ENCODE peak calls at places on chromosome 21, in four cellular contexts. One of them, this sample, is unnamed. For H3K4me1, the result is how much of the 10 kb centered on the place peaks cover.

GRCh38 chr21:43735236-43736091 is 16.5 kb downstream of the PDXK start:
- DNase-seq in IMR-90: no peak
- DNase-seq in lung: no peak
- DNase-seq in lower lobe of right lung: no peak
- DNase-seq in this sample: peak

GRCh38 chr21:16942703-16943102 is 570.1 kb upstream of the CXADR start:
- DNase-seq in IMR-90: peak
- DNase-seq in lung: no peak
- DNase-seq in lower lobe of right lung: no peak
- DNase-seq in this sample: no peak

GRCh38 chr21:43834146-43834905 is 30.7 kb upstream of the AGPAT3 start:
- DNase-seq in IMR-90: no peak
- DNase-seq in lung: no peak
- DNase-seq in lower lobe of right lung: no peak
- DNase-seq in this sample: no peak

GRCh38 chr21:17440955-17441354 is 71.9 kb upstream of the CXADR start:
- DNase-seq in IMR-90: no peak
- DNase-seq in lung: no peak
- DNase-seq in lower lobe of right lung: no peak
- DNase-seq in this sample: no peak

GRCh38 chr21:43803558-43804300 is 14.4 kb downstream of the RRP1 start:
- DNase-seq in IMR-90: no peak
- DNase-seq in lung: no peak
- DNase-seq in lower lobe of right lung: no peak
- DNase-seq in this sample: peak

GRCh38 chr21:37273911-37274690 is 7.0 kb upstream of the VPS26C start:
- DNase-seq in IMR-90: no peak
- DNase-seq in lung: no peak
- DNase-seq in lower lobe of right lung: no peak
- DNase-seq in this sample: no peak

GRCh38 chr21:43364851-43365424 is 62.0 kb downstream of the SIK1 start:
- DNase-seq in IMR-90: no peak
- DNase-seq in lung: no peak
- DNase-seq in lower lobe of right lung: no peak
- DNase-seq in this sample: peak

GRCh38 chr21:31397939-31398338 is 53.9 kb upstream of the TIAM1 start:
- DNase-seq in IMR-90: no peak
- DNase-seq in lung: no peak
- DNase-seq in lower lobe of right lung: no peak
- DNase-seq in this sample: no peak

GRCh38 chr21:37225440-37225839 is 41.7 kb downstream of the VPS26C start:
- DNase-seq in IMR-90: no peak
- DNase-seq in lung: no peak
- DNase-seq in lower lobe of right lung: no peak
- DNase-seq in this sample: peak

GRCh38 chr21:15850645-15851044 is 120.9 kb downstream of the USP25 start:
- DNase-seq in IMR-90: peak
- DNase-seq in lung: no peak
- DNase-seq in lower lobe of right lung: no peak
- DNase-seq in this sample: no peak

GRCh38 chr21:38770660-38771059 is 35.1 kb upstream of the ETS2 start:
- DNase-seq in IMR-90: no peak
- DNase-seq in lung: no peak
- DNase-seq in lower lobe of right lung: no peak
- DNase-seq in this sample: no peak

GRCh38 chr21:25790122-25790951 is 55.6 kb downstream of the GABPA start:
- DNase-seq in IMR-90: peak
- DNase-seq in lung: no peak
- DNase-seq in lower lobe of right lung: no peak
- DNase-seq in this sample: no peak

GRCh38 chr21:26055841-26056264 is 114.7 kb downstream of the APP start:
- DNase-seq in IMR-90: no peak
- DNase-seq in lung: no peak
- DNase-seq in lower lobe of right lung: no peak
- DNase-seq in this sample: no peak

GRCh38 chr21:38985423-38986378 is 180.0 kb downstream of the ETS2 start:
- DNase-seq in IMR-90: peak
- DNase-seq in lung: peak
- DNase-seq in lower lobe of right lung: peak
- DNase-seq in this sample: peak

GRCh38 chr21:38833122-38833521 is 27.4 kb downstream of the ETS2 start:
- DNase-seq in IMR-90: no peak
- DNase-seq in lung: no peak
- DNase-seq in lower lobe of right lung: no peak
- DNase-seq in this sample: no peak

GRCh38 chr21:36698160-36699025 is 522 bp upstream of the SIM2 start:
- DNase-seq in IMR-90: peak
- DNase-seq in lung: no peak
- DNase-seq in lower lobe of right lung: no peak
- DNase-seq in this sample: no peak

DNA sequence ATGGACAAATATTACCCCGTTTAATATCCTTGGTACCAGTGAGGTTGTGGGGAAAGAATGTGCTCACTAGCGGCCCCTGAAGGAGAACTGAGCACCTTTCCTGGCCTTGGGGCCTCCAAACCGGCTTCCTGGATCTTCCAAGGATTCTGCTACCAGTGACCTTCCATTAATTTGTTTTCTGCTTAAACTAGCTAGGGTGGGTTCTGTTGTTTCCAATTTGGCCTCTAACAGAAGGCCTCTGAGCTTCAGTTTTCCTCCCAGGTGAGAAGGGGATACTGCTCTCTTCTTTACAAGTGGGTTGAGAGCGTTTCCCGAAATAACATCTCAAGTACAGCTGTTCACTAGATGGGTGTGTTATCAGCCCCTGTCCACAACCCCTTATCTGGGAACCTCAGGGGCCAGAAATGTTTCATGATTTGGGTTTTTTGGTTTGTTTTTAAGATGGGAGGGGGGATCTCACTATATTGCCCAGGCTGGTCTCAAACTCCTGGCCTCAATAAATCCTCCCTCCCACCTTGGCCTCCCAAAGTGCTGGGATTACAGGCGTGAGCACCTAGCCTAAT is 16.9 kb upstream of the IFNGR2 start:
- DNase-seq in IMR-90: no peak
- DNase-seq in lung: no peak
- DNase-seq in lower lobe of right lung: no peak
- DNase-seq in this sample: no peak
- H3K4me1 ChIP-seq in IMR-90: under half
- H3K4me1 ChIP-seq in lung: under half
- H3K4me1 ChIP-seq in lower lobe of right lung: under half
- H3K4me1 ChIP-seq in this sample: under half

GRCh38 chr21:46456750-46457149 is 1.9 kb upstream of the DIP2A start:
- DNase-seq in IMR-90: no peak
- DNase-seq in lung: no peak
- DNase-seq in lower lobe of right lung: no peak
- DNase-seq in this sample: no peak
- H3K4me1 ChIP-seq in IMR-90: under half
- H3K4me1 ChIP-seq in lung: under half
- H3K4me1 ChIP-seq in lower lobe of right lung: under half
- H3K4me1 ChIP-seq in this sample: under half

GRCh38 chr21:42056996-42057689 is 14.0 kb upstream of the UMODL1 start:
- DNase-seq in IMR-90: peak
- DNase-seq in lung: peak
- DNase-seq in lower lobe of right lung: peak
- DNase-seq in this sample: peak
- H3K4me1 ChIP-seq in IMR-90: under half
- H3K4me1 ChIP-seq in lung: under half
- H3K4me1 ChIP-seq in lower lobe of right lung: half or more
- H3K4me1 ChIP-seq in this sample: under half

GRCh38 chr21:45891388-45892155 is 90.0 kb upstream of the COL6A1 start:
- DNase-seq in IMR-90: peak
- DNase-seq in lung: no peak
- DNase-seq in lower lobe of right lung: peak
- DNase-seq in this sample: peak
- H3K4me1 ChIP-seq in IMR-90: under half
- H3K4me1 ChIP-seq in lung: under half
- H3K4me1 ChIP-seq in lower lobe of right lung: under half
- H3K4me1 ChIP-seq in this sample: under half

DNA sequence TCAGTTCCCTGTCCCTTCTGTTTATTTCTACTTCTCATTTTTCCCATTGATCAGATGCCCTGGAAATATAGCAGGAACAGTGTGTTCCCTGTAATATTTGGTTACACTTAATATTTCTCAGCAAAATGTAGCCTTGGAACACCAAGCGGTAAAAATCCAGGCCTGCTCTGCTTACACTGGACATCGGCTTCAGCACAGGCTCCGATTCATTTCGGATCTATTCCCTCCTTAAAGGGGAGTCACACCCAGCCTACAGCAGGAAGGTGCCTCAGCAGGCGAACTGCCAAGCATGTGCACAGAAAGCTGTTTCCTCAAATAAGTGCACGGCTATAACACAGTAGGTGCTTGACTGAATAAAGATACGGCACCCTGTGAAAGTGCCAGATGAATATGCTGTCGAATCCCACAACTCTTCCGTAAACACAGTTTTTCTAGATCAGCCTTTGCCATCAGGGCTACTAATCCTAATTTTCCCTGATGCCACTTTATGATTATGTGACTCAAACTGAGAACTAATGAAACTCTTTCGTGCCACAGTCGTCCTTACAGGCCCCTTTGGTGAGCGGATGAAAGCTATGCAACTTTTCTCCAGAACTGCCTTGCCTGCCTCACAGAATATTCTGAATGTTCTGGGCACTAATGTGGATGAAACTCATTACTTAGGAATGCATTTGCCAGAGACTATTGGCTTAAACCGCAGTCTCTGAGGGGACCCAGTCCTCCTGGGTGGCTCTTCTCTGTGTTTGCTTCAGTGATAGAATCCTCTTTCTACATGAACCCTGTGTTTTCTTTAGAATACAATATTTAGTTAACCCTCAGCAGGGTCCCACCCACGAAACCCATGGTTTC is 275.5 kb upstream of the RUNX1 start:
- DNase-seq in IMR-90: peak
- DNase-seq in lung: no peak
- DNase-seq in lower lobe of right lung: no peak
- DNase-seq in this sample: no peak
- H3K4me1 ChIP-seq in IMR-90: under half
- H3K4me1 ChIP-seq in lung: under half
- H3K4me1 ChIP-seq in lower lobe of right lung: under half
- H3K4me1 ChIP-seq in this sample: under half

GRCh38 chr21:44925027-44925755 is 4.5 kb upstream of the ITGB2 start:
- DNase-seq in IMR-90: peak
- DNase-seq in lung: no peak
- DNase-seq in lower lobe of right lung: peak
- DNase-seq in this sample: no peak

GRCh38 chr21:44927587-44928461 is 7.1 kb upstream of the ITGB2 start:
- DNase-seq in IMR-90: peak
- DNase-seq in lung: peak
- DNase-seq in lower lobe of right lung: peak
- DNase-seq in this sample: peak

GRCh38 chr21:44929242-44929798 is 8.6 kb upstream of the ITGB2 start:
- DNase-seq in IMR-90: no peak
- DNase-seq in lung: no peak
- DNase-seq in lower lobe of right lung: peak
- DNase-seq in this sample: no peak

GRCh38 chr21:44926364-44927101 is 5.8 kb upstream of the ITGB2 start:
- DNase-seq in IMR-90: peak
- DNase-seq in lung: no peak
- DNase-seq in lower lobe of right lung: peak
- DNase-seq in this sample: no peak

DNA sequence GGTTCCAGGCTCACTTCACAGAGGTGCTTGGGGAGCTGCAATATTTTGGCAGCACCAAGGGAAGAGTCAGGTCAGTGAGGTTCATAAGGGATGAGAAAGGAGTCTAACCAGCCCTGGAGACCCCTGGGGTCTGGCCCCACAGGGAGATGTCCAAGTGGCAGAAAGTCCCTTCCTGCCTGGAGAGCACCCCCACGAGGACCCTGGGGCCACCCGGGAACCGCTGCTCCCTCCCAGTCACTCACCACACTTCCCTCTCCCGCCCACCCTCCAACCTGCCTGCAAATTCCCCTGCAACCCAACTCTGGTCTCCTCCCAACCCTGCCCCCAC is 6.5 kb upstream of the ITGB2 start:
- DNase-seq in IMR-90: no peak
- DNase-seq in lung: no peak
- DNase-seq in lower lobe of right lung: no peak
- DNase-seq in this sample: no peak
- H3K4me1 ChIP-seq in IMR-90: under half
- H3K4me1 ChIP-seq in lung: under half
- H3K4me1 ChIP-seq in lower lobe of right lung: half or more
- H3K4me1 ChIP-seq in this sample: under half

GRCh38 chr21:41627428-41627827 is 119.5 kb upstream of the TMPRSS2 start:
- DNase-seq in IMR-90: peak
- DNase-seq in lung: no peak
- DNase-seq in lower lobe of right lung: no peak
- DNase-seq in this sample: no peak
- H3K4me1 ChIP-seq in IMR-90: under half
- H3K4me1 ChIP-seq in lung: under half
- H3K4me1 ChIP-seq in lower lobe of right lung: under half
- H3K4me1 ChIP-seq in this sample: under half

GRCh38 chr21:27240901-27241300 is 274.0 kb upstream of the ADAMTS5 start:
- DNase-seq in IMR-90: no peak
- DNase-seq in lung: no peak
- DNase-seq in lower lobe of right lung: no peak
- DNase-seq in this sample: no peak
- H3K4me1 ChIP-seq in IMR-90: under half
- H3K4me1 ChIP-seq in lung: under half
- H3K4me1 ChIP-seq in lower lobe of right lung: under half
- H3K4me1 ChIP-seq in this sample: under half

GRCh38 chr21:46229923-46230260 is 1.3 kb upstream of the LSS start:
- DNase-seq in IMR-90: no peak
- DNase-seq in lung: no peak
- DNase-seq in lower lobe of right lung: no peak
- DNase-seq in this sample: no peak
- H3K4me1 ChIP-seq in IMR-90: under half
- H3K4me1 ChIP-seq in lung: under half
- H3K4me1 ChIP-seq in lower lobe of right lung: under half
- H3K4me1 ChIP-seq in this sample: under half

This sample was measured in right cardiac atrium.